ENCODE peak calls at places on chromosomes 11 and 22, in four cellular contexts. Y is tibial artery, R is suprapubic skin, G is K562. S is an unnamed sample. For H3K4me1 and H3K36me3, the result is how much of the 10 kb centered on the place peaks cover.

GRCh38 chr22:17772249-17772962 is 1.9 kb downstream of the BID start:
- DNase-seq in R (no peak), G (no peak), Y (no peak), S (no peak)

GRCh38 chr11:71372693-71373657 is 75.2 kb downstream of the DHCR7 start:
- DNase-seq in R (no peak), Y (no peak), G (no peak), S (no peak)

GRCh38 chr22:39592104-39593060 is 21.8 kb downstream of the CACNA1I start:
- DNase-seq in R (no peak), Y (no peak), G (no peak), S (no peak)

GRCh38 chr11:37320921-37321320 is 722.9 kb upstream of the RAG2 start:
- DNase-seq in Y (no peak), G (no peak), R (no peak), S (no peak)

GRCh38 chr11:19429108-19429760 is 188.5 kb upstream of the E2F8 start:
- DNase-seq in R (no peak), G (no peak), Y (no peak), S (no peak)

GRCh38 chr11:84645988-84646689 is 981.0 kb downstream of the DLG2 start:
- DNase-seq in Y (no peak), G (no peak), R (no peak), S (no peak)

GRCh38 chr11:2587976-2588748 is 111.6 kb downstream of the KCNQ1OT1 start:
- DNase-seq in R (peak), G (peak), Y (peak), S (no peak)

GRCh38 chr22:49589301-49589700 is 238.4 kb downstream of the BRD1 start:
- DNase-seq in G (no peak), R (no peak), Y (peak), S (no peak)

GRCh38 chr11:96219981-96220623 is 122.9 kb downstream of the MAML2 start:
- DNase-seq in R (no peak), G (no peak), Y (peak), S (no peak)

GRCh38 chr11:24932110-24933000 is 435.5 kb downstream of the LUZP2 start:
- DNase-seq in G (no peak), R (no peak), Y (no peak), S (no peak)

GRCh38 chr11:49995559-49995958 is 13.2 kb upstream of the OR4C12 start:
- DNase-seq in R (no peak), Y (no peak), G (peak), S (no peak)

GRCh38 chr11:3867209-3868071 is 12.0 kb downstream of the STIM1 start:
- DNase-seq in Y (no peak), G (peak), R (no peak), S (no peak)

GRCh38 chr11:70682760-70683159 is 284.4 kb downstream of the CTTN start:
- DNase-seq in R (no peak), Y (no peak), G (no peak), S (no peak)

GRCh38 chr11:118015385-118015841 is 29.2 kb downstream of the IL10RA start:
- DNase-seq in R (no peak), Y (no peak), G (no peak), S (no peak)

GRCh38 chr11:110123003-110123402 is 29.8 kb downstream of the ZC3H12C start:
- DNase-seq in R (no peak), Y (no peak), G (no peak), S (no peak)

GRCh38 chr22:33747029-33747428 is 173.2 kb downstream of the LARGE1 start:
- DNase-seq in R (no peak), Y (no peak), G (no peak), S (no peak)

GRCh38 chr11:64124147-64124546 is 41.8 kb downstream of the MACROD1 start:
- DNase-seq in Y (no peak), G (no peak), R (no peak), S (no peak)

GRCh38 chr22:20228939-20229272 is 39.2 kb downstream of the RTN4R start:
- DNase-seq in R (no peak), Y (no peak), G (no peak), S (no peak)

GRCh38 chr11:94968334-94968958 is 4.9 kb downstream of the CWC15 start:
- DNase-seq in G (no peak), R (no peak), Y (no peak), S (no peak)

GRCh38 chr11:95703059-95703458 is 86.5 kb downstream of the FAM76B start:
- DNase-seq in R (no peak), G (no peak), Y (no peak), S (no peak)

GRCh38 chr11:63783925-63784592 is 15.5 kb upstream of the ZFTA start:
- DNase-seq in Y (no peak), R (no peak), G (no peak), S (no peak)

GRCh38 chr11:94314064-94314463 is 9.7 kb downstream of the IZUMO1R start:
- DNase-seq in R (no peak), Y (no peak), G (no peak), S (no peak)

GRCh38 chr11:75560644-75561043 is 1.4 kb upstream of the SERPINH1 start:
- DNase-seq in G (no peak), R (no peak), Y (no peak), S (no peak)

GRCh38 chr11:2804189-2804588 is 81.4 kb downstream of the CDKN1C start:
- DNase-seq in G (no peak), Y (no peak), R (no peak), S (no peak)

GRCh38 chr11:115042002-115042401 is 363.7 kb downstream of the NXPE2 start:
- DNase-seq in Y (no peak), G (no peak), R (no peak), S (no peak)

GRCh38 chr22:23533328-23533762 is 46.7 kb downstream of the IGLL1 start:
- DNase-seq in G (peak), R (peak), Y (peak), S (no peak)

GRCh38 chr11:113982306-113982705 is 7.4 kb downstream of the HTR3A start:
- DNase-seq in R (no peak), G (no peak), Y (no peak), S (no peak)

GRCh38 chr22:30230787-30231461 is 15.6 kb downstream of the LIF start:
- DNase-seq in R (no peak), Y (no peak), G (no peak), S (no peak)

GRCh38 chr22:25449781-25450317 is 114.6 kb upstream of the GRK3 start:
- DNase-seq in Y (no peak), R (no peak), G (no peak), S (no peak)

GRCh38 chr11:14340721-14341120 is 18.3 kb downstream of the RRAS2 start:
- DNase-seq in G (no peak), R (no peak), Y (no peak), S (no peak)

GRCh38 chr11:128905345-128906184 is 14.4 kb downstream of the KCNJ5 start:
- DNase-seq in Y (peak), R (no peak), G (peak), S (no peak)
- TF ChIP-seq CTCF in Y (no peak), R (peak), G (peak), S (peak)

DNA sequence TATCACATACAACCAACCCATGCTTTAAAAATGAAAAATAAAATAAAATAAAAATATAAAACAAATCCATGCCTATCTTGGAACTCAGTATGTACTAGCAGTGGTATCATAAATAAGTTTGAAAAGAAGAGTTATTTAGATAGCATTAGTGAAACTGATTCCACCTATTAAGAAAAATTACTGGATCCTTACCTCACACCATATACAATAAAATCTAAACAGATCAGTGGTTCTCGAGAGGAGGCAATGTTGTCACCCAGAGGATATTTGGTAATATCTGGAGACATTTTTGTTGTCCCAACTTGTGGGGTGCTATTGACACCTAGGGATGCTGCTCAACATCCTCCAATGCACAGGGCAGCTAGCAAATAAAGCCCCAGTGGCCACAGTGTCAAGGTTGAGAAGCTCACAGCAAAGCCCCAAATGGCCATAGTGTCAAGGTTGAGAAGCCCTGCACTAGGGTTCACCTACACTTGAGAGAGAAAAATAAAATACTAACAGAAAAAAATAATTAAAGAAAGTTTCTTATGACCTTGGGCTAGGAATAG is 9.9 kb upstream of the NDUFV1 start:
- DNase-seq in G (no peak), R (no peak), Y (no peak), S (no peak)
- H3K4me1 ChIP-seq in G (under half), R (under half), Y (under half), S (under half)

GRCh38 chr11:69654001-69654659 is 13.2 kb downstream of the CCND1 start:
- DNase-seq in Y (peak), R (peak), G (no peak), S (no peak)
- H3K36me3 ChIP-seq in Y (under half), R (under half), G (under half), S (under half)

GRCh38 chr11:126768702-126769101 is 231.9 kb downstream of the KIRREL3 start:
- DNase-seq in Y (no peak), R (no peak), G (no peak), S (no peak)

GRCh38 chr11:126765196-126765595 is 235.4 kb downstream of the KIRREL3 start:
- DNase-seq in G (no peak), Y (no peak), R (no peak), S (no peak)

GRCh38 chr11:126766425-126766824 is 234.1 kb downstream of the KIRREL3 start:
- DNase-seq in G (no peak), Y (no peak), R (no peak), S (no peak)

GRCh38 chr11:126764221-126764620 is 236.3 kb downstream of the KIRREL3 start:
- DNase-seq in R (no peak), Y (no peak), G (no peak), S (no peak)
- TF ChIP-seq CTCF in R (no peak), Y (no peak), G (no peak), S (no peak)

GRCh38 chr11:15815246-15816209 is 540.8 kb downstream of the SOX6 start:
- DNase-seq in R (no peak), G (no peak), Y (no peak), S (no peak)

GRCh38 chr11:15818132-15818842 is 538.1 kb downstream of the SOX6 start:
- DNase-seq in Y (no peak), R (no peak), G (no peak), S (no peak)

GRCh38 chr11:15819679-15820286 is 536.6 kb downstream of the SOX6 start:
- DNase-seq in G (peak), Y (peak), R (peak), S (peak)

GRCh38 chr11:15816270-15816871 is 540.0 kb downstream of the SOX6 start:
- DNase-seq in R (no peak), Y (peak), G (no peak), S (peak)

GRCh38 chr11:15816996-15817395 is 539.4 kb downstream of the SOX6 start:
- DNase-seq in R (no peak), Y (no peak), G (no peak), S (no peak)
- H3K4me1 ChIP-seq in R (under half), Y (under half), G (under half), S (half or more)

GRCh38 chr11:65622011-65622410 is 6.4 kb downstream of the PCNX3 start:
- DNase-seq in Y (no peak), R (no peak), G (no peak), S (no peak)
- H3K36me3 ChIP-seq in Y (half or more), R (half or more), G (half or more), S (under half)

GRCh38 chr11:7570938-7571337 is 57.1 kb downstream of the PPFIBP2 start:
- DNase-seq in R (no peak), Y (no peak), G (no peak), S (no peak)

GRCh38 chr11:7573558-7574296 is 59.9 kb downstream of the PPFIBP2 start:
- DNase-seq in G (peak), R (no peak), Y (no peak), S (no peak)

GRCh38 chr11:7573193-7573557 is 59.4 kb downstream of the PPFIBP2 start:
- DNase-seq in G (no peak), R (no peak), Y (no peak), S (no peak)

GRCh38 chr11:7571640-7572000 is 57.8 kb downstream of the PPFIBP2 start:
- DNase-seq in R (no peak), Y (peak), G (peak), S (peak)

GRCh38 chr11:7572001-7572712 is 58.4 kb downstream of the PPFIBP2 start:
- DNase-seq in Y (no peak), R (no peak), G (no peak), S (no peak)
- TF ChIP-seq CTCF in Y (no peak), R (no peak), G (no peak), S (no peak)